ENCODE peak calls at places on chromosome 3, in ten cellular contexts. L is Panc1; P is CD8-positive, alpha-beta memory T cell; F is HFFc6; N is stimulated activated naive B cell treated with anti-CD40 and anti-IgM and Interleukin-4, amounts not matched to agents 10 μg/mL and 1 μg/mL and 100 μg/mL, for 72 hours; V is osteocyte; Q is foreskin fibroblast; X is T-helper 1 cell; H is NCI-H1694; D is effector memory CD4-positive, alpha-beta T cell. T is an unnamed sample.

GRCh38 chr3:14900881-14901873 is 46.2 kb upstream of the NR2C2 start:
- DNase-seq in L (no peak), P (no peak), F (no peak), N (no peak), V (no peak), Q (no peak), X (no peak), H (no peak), D (no peak), T (no peak)

GRCh38 chr3:13747627-13748026 is 132.2 kb downstream of the WNT7A start:
- DNase-seq in L (no peak), P (no peak), F (no peak), N (no peak), V (no peak), Q (no peak), X (no peak), H (no peak), D (no peak), T (no peak)

GRCh38 chr3:169387751-169388696 is 275.5 kb downstream of the MECOM start:
- DNase-seq in L (no peak), P (no peak), F (no peak), N (no peak), V (no peak), Q (no peak), X (no peak), H (no peak), D (no peak), T (no peak)

GRCh38 chr3:127151992-127152391 is 40.9 kb upstream of the PRR23E start:
- DNase-seq in L (no peak), P (no peak), F (peak; percentile 19), N (no peak), V (no peak), Q (peak; percentile 26), X (no peak), H (no peak), D (no peak), T (no peak)

GRCh38 chr3:171407746-171408145 is 52.5 kb downstream of the TNIK start:
- DNase-seq in L (no peak), P (no peak), F (peak; percentile 74), N (no peak), V (no peak), Q (peak; percentile 47), X (no peak), H (no peak), D (no peak), T (no peak)

GRCh38 chr3:151356791-151357460 is 27.6 kb upstream of the P2RY13 start:
- DNase-seq in L (no peak), P (no peak), F (no peak), N (no peak), V (no peak), Q (no peak), X (no peak), H (no peak), D (no peak), T (no peak)

GRCh38 chr3:153458881-153459280 is 296.9 kb downstream of the RAP2B start:
- DNase-seq in L (no peak), P (no peak), F (no peak), N (no peak), V (no peak), Q (no peak), X (no peak), H (no peak), D (no peak), T (no peak)

GRCh38 chr3:70603103-70603502 is 290.7 kb upstream of the MDFIC2 start:
- DNase-seq in L (no peak), P (no peak), F (no peak), N (no peak), V (no peak), Q (no peak), X (no peak), H (no peak), D (no peak), T (no peak)

GRCh38 chr3:102512734-102513518 is 78.1 kb downstream of the ZPLD1 start:
- DNase-seq in L (no peak), P (no peak), F (no peak), N (no peak), V (no peak), Q (no peak), X (no peak), H (no peak), D (no peak), T (no peak)

GRCh38 chr3:147030274-147030673 is 376.1 kb downstream of the ZIC4 start:
- DNase-seq in L (no peak), P (no peak), F (no peak), N (no peak), V (no peak), Q (no peak), X (no peak), H (no peak), D (no peak), T (no peak)

GRCh38 chr3:13080591-13080990 is 7.4 kb upstream of the IQSEC1 start:
- DNase-seq in L (no peak), P (no peak), F (no peak), N (no peak), V (no peak), Q (no peak), X (no peak), H (no peak), D (no peak), T (no peak)

GRCh38 chr3:128605091-128606046 is 45.2 kb downstream of the RPN1 start:
- DNase-seq in L (no peak), P (no peak), F (no peak), N (no peak), V (no peak), Q (no peak), X (no peak), H (no peak), D (no peak), T (no peak)

T was measured in NCI-H2171 treated with DMSO at 0.1 percent for 48 hours.